ENCODE peak calls at places on chromosome 17, in five cellular contexts. D is lower lobe of right lung, H is PC-3, V is mucosa of descending colon, Y is HepG2. I is an unnamed sample.

GRCh38 chr17:13593757-13594156 is 8.0 kb downstream of the HS3ST3A1 start:
- ATAC-seq in Y (peak; percentile 66), D (no peak), V (no peak), H (no peak), I (no peak)

GRCh38 chr17:78716292-78716691 is 65.8 kb downstream of the CYTH1 start:
- ATAC-seq in D (no peak), H (no peak), V (no peak), Y (no peak), I (no peak)

GRCh38 chr17:2911035-2911754 is 115.0 kb downstream of the RAP1GAP2 start:
- ATAC-seq in V (no peak), H (no peak), D (no peak), Y (no peak), I (no peak)

GRCh38 chr17:32126325-32126724 is 16.0 kb upstream of the RHOT1 start:
- ATAC-seq in Y (no peak), D (no peak), H (no peak), V (no peak), I (no peak)

GRCh38 chr17:49003557-49004511 is 6.6 kb downstream of the IGF2BP1 start:
- ATAC-seq in H (no peak), D (no peak), V (no peak), Y (peak; percentile 69), I (no peak)

GRCh38 chr17:81491761-81492160 is 20.8 kb downstream of the ACTG1 start:
- ATAC-seq in Y (no peak), H (no peak), V (no peak), D (no peak), I (no peak)

GRCh38 chr17:33628500-33629336 is 335.6 kb upstream of the ASIC2 start:
- ATAC-seq in Y (no peak), V (no peak), D (no peak), H (no peak), I (no peak)

GRCh38 chr17:17416400-17417360 is 60.1 kb upstream of the MED9 start:
- ATAC-seq in Y (peak; percentile 84), D (peak; percentile 90), V (peak; percentile 48), H (peak; percentile 89), I (no peak)

DNA sequence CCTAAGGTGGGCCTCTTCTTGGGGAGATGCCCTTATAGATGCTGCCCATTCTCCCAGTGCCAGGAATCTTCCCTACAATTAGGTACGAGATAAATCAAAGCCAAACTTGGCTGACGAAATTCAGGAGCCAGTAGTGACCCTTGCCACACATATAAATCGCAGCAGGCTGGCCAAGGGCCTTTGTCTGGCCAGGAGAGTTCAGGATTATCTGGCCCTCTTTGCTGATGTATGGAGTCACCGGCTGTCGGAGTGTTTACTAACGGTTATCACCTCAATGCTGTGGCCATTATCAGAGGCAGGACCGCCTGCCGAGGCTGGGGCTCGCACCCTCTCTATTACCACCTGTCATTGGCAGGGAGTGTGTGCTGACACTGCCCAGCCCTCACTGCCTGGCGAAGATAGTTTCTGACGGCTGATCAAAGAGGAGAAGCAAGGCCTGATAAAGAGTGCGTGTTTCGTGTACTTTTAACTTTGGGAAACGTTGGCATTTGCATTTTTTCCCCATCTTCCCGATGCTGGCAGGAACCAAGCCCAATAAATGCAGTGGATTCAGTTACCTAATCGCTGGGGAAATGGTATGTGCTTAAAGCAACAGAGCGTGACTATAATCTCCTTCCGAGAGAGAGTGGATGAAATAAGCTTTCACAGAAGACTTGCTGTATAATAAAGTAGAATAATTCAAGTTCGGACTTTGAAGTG is 32.8 kb upstream of the TBX2 start:
- ATAC-seq in Y (peak; percentile 75), V (peak; percentile 61), H (no peak), D (no peak), I (no peak)
- H3K4me3 ChIP-seq in Y (peak overlapping the region; percentile 39), V (no peak overlapping the region), H (no peak overlapping the region), D (no peak overlapping the region), I (no peak overlapping the region)

GRCh38 chr17:319266-319665 is 33.3 kb downstream of the RPH3AL start:
- ATAC-seq in Y (no peak), H (no peak), D (no peak), V (no peak), I (no peak)
- H3K36me3 ChIP-seq in Y (peaks cover 9% of the 10 kb centered on the region), H (peaks cover 8% of the 10 kb centered on the region), D (peaks cover 16% of the 10 kb centered on the region), V (no peaks in the 10 kb centered on the region), I (peaks cover 5% of the 10 kb centered on the region)

GRCh38 chr17:12566281-12567002 is 99.2 kb upstream of the MYOCD start:
- ATAC-seq in Y (no peak), D (no peak), H (no peak), V (no peak), I (no peak)
- H3K4me3 ChIP-seq in Y (no peak overlapping the region), D (no peak overlapping the region), H (no peak overlapping the region), V (no peak overlapping the region), I (no peak overlapping the region)

DNA sequence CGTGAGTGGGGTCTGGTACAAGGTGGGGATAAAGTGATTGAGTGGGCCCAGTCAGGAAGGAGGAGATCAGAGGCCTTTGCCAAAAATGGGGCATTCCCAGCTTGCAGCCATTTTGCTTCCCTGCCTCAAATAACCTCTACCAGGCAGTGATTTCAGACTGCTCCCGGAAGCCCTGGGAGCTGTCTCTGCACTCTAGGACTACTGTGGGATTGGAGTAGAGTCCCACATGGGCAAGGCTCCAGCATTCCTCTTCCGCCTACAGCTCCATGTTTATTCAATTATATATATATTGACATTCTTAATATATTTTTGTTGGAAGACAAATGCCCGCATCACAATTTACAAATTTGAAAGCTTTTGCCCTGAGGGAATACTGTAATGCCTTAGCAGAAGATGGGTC is 13.5 kb downstream of the SUPT6H start:
- ATAC-seq in D (no peak), V (no peak), H (no peak), Y (no peak), I (no peak)
- H3K36me3 ChIP-seq in D (peaks cover 100% of the 10 kb centered on the region), V (peaks cover 30% of the 10 kb centered on the region), H (peaks cover 32% of the 10 kb centered on the region), Y (peaks cover 48% of the 10 kb centered on the region), I (peaks cover 100% of the 10 kb centered on the region)